ENCODE peak calls at places on chromosomes 2 and 18, in five cellular contexts. F, X, S, K and I are unnamed samples.

GRCh38 chr2:22829806-22830205 is 555.2 kb upstream of the KLHL29 start:
- DNase-seq in F (no peak), X (no peak), S (no peak), K (no peak), I (no peak)

GRCh38 chr18:60649816-60650215 is 277.2 kb upstream of the MC4R start:
- DNase-seq in F (no peak), X (no peak), S (no peak), K (no peak), I (no peak)

GRCh38 chr18:75854174-75854573 is 426.7 kb upstream of the SMIM21 start:
- DNase-seq in F (no peak), X (no peak), S (no peak), K (no peak), I (no peak)

GRCh38 chr2:201644001-201644400 is 698 bp upstream of the TMEM237 start:
- DNase-seq in F (no peak), X (no peak), S (no peak), K (no peak), I (no peak)

GRCh38 chr2:74860079-74860478 is 26.2 kb downstream of the HK2 start:
- DNase-seq in F (no peak), X (no peak), S (no peak), K (no peak), I (no peak)

GRCh38 chr2:163210430-163210918 is 371.9 kb upstream of the KCNH7 start:
- DNase-seq in F (no peak), X (no peak), S (no peak), K (no peak), I (no peak)

GRCh38 chr2:142041105-142041504 is 89.7 kb downstream of the LRP1B start:
- DNase-seq in F (no peak), X (no peak), S (no peak), K (no peak), I (peak; percentile 33)

GRCh38 chr2:135091681-135092080 is 39.6 kb downstream of the RAB3GAP1 start:
- DNase-seq in F (no peak), X (no peak), S (no peak), K (no peak), I (no peak)

GRCh38 chr2:216635171-216635570 is 2.0 kb downstream of the IGFBP2 start:
- DNase-seq in F (no peak), X (no peak), S (no peak), K (no peak), I (no peak)

GRCh38 chr2:37387143-37387835 is 42.9 kb downstream of the QPCT start:
- DNase-seq in F (no peak), X (no peak), S (no peak), K (no peak), I (no peak)

GRCh38 chr2:240502059-240502429 is 55.7 kb downstream of the ANKMY1 start:
- DNase-seq in F (no peak), X (no peak), S (peak; percentile 1), K (no peak), I (no peak)

GRCh38 chr2:73970850-73971471 is 13.7 kb upstream of the TET3 start:
- DNase-seq in F (no peak), X (peak; percentile 90), S (no peak), K (peak; percentile 77), I (no peak)

GRCh38 chr2:236568068-236568921 is 1.3 kb upstream of the ACKR3 start:
- DNase-seq in F (no peak), X (no peak), S (peak; percentile 78), K (peak; percentile 71), I (no peak)
- TF ChIP-seq CTCF in F (no peak), X (no peak), S (no peak), K (no peak), I (peak; percentile 9)

GRCh38 chr18:79527656-79528055 is 131.9 kb downstream of the NFATC1 start:
- DNase-seq in F (no peak), X (no peak), S (no peak), K (peak; percentile 14), I (no peak)

GRCh38 chr18:79529296-79529695 is 133.6 kb downstream of the NFATC1 start:
- DNase-seq in F (no peak), X (no peak), S (no peak), K (peak; percentile 34), I (no peak)

GRCh38 chr18:79526468-79527460 is 131.0 kb downstream of the NFATC1 start:
- DNase-seq in F (no peak), X (peak; percentile 54), S (no peak), K (peak; percentile 49), I (no peak)

GRCh38 chr18:79528846-79529245 is 133.1 kb downstream of the NFATC1 start:
- DNase-seq in F (peak; percentile 15), X (no peak), S (peak; percentile 77), K (peak; percentile 48), I (no peak)

GRCh38 chr18:79528296-79528695 is 132.6 kb downstream of the NFATC1 start:
- DNase-seq in F (no peak), X (no peak), S (no peak), K (peak; percentile 24), I (no peak)
- TF ChIP-seq CTCF in F (no peak), X (no peak), S (no peak), K (no peak), I (no peak)

DNA sequence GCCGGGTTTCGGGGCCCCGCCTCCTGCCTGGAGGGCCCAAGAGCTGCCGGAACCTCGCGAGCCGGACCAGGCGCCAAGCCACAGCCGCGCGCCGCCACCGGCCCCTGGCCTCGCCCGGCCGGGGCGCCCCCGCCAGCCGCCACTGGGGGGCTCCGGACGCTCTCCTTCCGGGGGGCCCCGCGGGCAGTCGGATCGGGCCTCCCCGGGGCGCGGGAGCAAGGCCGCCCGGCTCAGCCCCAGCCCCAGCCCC is 17.4 kb upstream of the HAAO start:
- DNase-seq in F (peak; percentile 33), X (peak; percentile 94), S (peak; percentile 94), K (no peak), I (no peak)
- TF ChIP-seq CTCF in F (no peak), X (peak; percentile 9), S (no peak), K (peak; percentile 51), I (no peak)

GRCh38 chr2:221100467-221101089 is 471.5 kb downstream of the EPHA4 start:
- DNase-seq in F (no peak), X (no peak), S (peak; percentile 10), K (no peak), I (no peak)
- TF ChIP-seq CTCF in F (peak; percentile 38), X (no peak), S (peak; percentile 19), K (no peak), I (peak; percentile 46)